ENCODE peak calls at places on chromosomes 11 and 22, in five cellular contexts. One of them, this sample, is unnamed. For H3K9me3, the result is how much of the 10 kb centered on the place peaks cover.

GRCh38 chr11:65594991-65595920 is at the start of gene KCNK7:
- DNase-seq in AG04450: no peak
- DNase-seq in upper lobe of left lung: peak
- DNase-seq in fibroblast of lung: no peak
- DNase-seq in pancreas: no peak
- DNase-seq in this sample: no peak

GRCh38 chr22:41009222-41009948 is 58.2 kb downstream of the RBX1 start:
- DNase-seq in AG04450: peak
- DNase-seq in upper lobe of left lung: no peak
- DNase-seq in fibroblast of lung: peak
- DNase-seq in pancreas: no peak
- DNase-seq in this sample: no peak

GRCh38 chr11:65295001-65295400 is 19.7 kb upstream of the CDC42EP2 start:
- DNase-seq in AG04450: no peak
- DNase-seq in upper lobe of left lung: no peak
- DNase-seq in fibroblast of lung: no peak
- DNase-seq in pancreas: no peak
- DNase-seq in this sample: no peak

GRCh38 chr11:102115557-102115956 is 5.3 kb downstream of the YAP1 start:
- DNase-seq in AG04450: no peak
- DNase-seq in upper lobe of left lung: no peak
- DNase-seq in fibroblast of lung: peak
- DNase-seq in pancreas: no peak
- DNase-seq in this sample: no peak

GRCh38 chr11:17979770-17980371 is 33.0 kb downstream of the SERGEF start:
- DNase-seq in AG04450: no peak
- DNase-seq in upper lobe of left lung: no peak
- DNase-seq in fibroblast of lung: no peak
- DNase-seq in pancreas: no peak
- DNase-seq in this sample: no peak

GRCh38 chr11:87859583-87859982 is 315.7 kb downstream of the RAB38 start:
- DNase-seq in AG04450: no peak
- DNase-seq in upper lobe of left lung: no peak
- DNase-seq in fibroblast of lung: peak
- DNase-seq in pancreas: no peak
- DNase-seq in this sample: no peak

GRCh38 chr11:1073261-1073724 is 1.4 kb upstream of the MUC2 start:
- DNase-seq in AG04450: no peak
- DNase-seq in upper lobe of left lung: peak
- DNase-seq in fibroblast of lung: peak
- DNase-seq in pancreas: peak
- DNase-seq in this sample: peak

GRCh38 chr22:21646608-21647590 is 4.8 kb downstream of the SDF2L1 start:
- DNase-seq in AG04450: peak
- DNase-seq in upper lobe of left lung: no peak
- DNase-seq in fibroblast of lung: peak
- DNase-seq in pancreas: peak
- DNase-seq in this sample: peak

GRCh38 chr11:126914941-126915340 is 85.6 kb downstream of the KIRREL3 start:
- DNase-seq in AG04450: peak
- DNase-seq in upper lobe of left lung: no peak
- DNase-seq in fibroblast of lung: peak
- DNase-seq in pancreas: no peak
- DNase-seq in this sample: no peak

GRCh38 chr22:20111045-20111688 is 4.7 kb upstream of the RANBP1 start:
- DNase-seq in AG04450: no peak
- DNase-seq in upper lobe of left lung: peak
- DNase-seq in fibroblast of lung: no peak
- DNase-seq in pancreas: no peak
- DNase-seq in this sample: no peak

GRCh38 chr11:130527648-130528300 is 79.3 kb downstream of the ADAMTS15 start:
- DNase-seq in AG04450: no peak
- DNase-seq in upper lobe of left lung: no peak
- DNase-seq in fibroblast of lung: peak
- DNase-seq in pancreas: no peak
- DNase-seq in this sample: no peak

GRCh38 chr11:17273668-17274321 is 2.7 kb upstream of the NUCB2 start:
- DNase-seq in AG04450: no peak
- DNase-seq in upper lobe of left lung: no peak
- DNase-seq in fibroblast of lung: no peak
- DNase-seq in pancreas: no peak
- DNase-seq in this sample: no peak

GRCh38 chr11:112042161-112042960 is 17.2 kb downstream of the DLAT start:
- DNase-seq in AG04450: no peak
- DNase-seq in upper lobe of left lung: no peak
- DNase-seq in fibroblast of lung: peak
- DNase-seq in pancreas: no peak
- DNase-seq in this sample: no peak

GRCh38 chr11:1288426-1289151 is 20.8 kb downstream of the TOLLIP start:
- DNase-seq in AG04450: no peak
- DNase-seq in upper lobe of left lung: peak
- DNase-seq in fibroblast of lung: no peak
- DNase-seq in pancreas: peak
- DNase-seq in this sample: peak

GRCh38 chr22:21917206-21917958 is 35.3 kb downstream of the PPM1F start:
- DNase-seq in AG04450: no peak
- DNase-seq in upper lobe of left lung: no peak
- DNase-seq in fibroblast of lung: peak
- DNase-seq in pancreas: peak
- DNase-seq in this sample: no peak

GRCh38 chr11:19525714-19526113 is 186.9 kb upstream of the NAV2 start:
- DNase-seq in AG04450: no peak
- DNase-seq in upper lobe of left lung: no peak
- DNase-seq in fibroblast of lung: no peak
- DNase-seq in pancreas: no peak
- DNase-seq in this sample: no peak

GRCh38 chr11:81071641-81072040 is 1630.8 kb upstream of the TENM4 start:
- DNase-seq in AG04450: no peak
- DNase-seq in upper lobe of left lung: no peak
- DNase-seq in fibroblast of lung: no peak
- DNase-seq in pancreas: no peak
- DNase-seq in this sample: no peak

GRCh38 chr11:35014352-35014751 is 97.9 kb downstream of the PDHX start:
- DNase-seq in AG04450: peak
- DNase-seq in upper lobe of left lung: no peak
- DNase-seq in fibroblast of lung: peak
- DNase-seq in pancreas: no peak
- DNase-seq in this sample: no peak

GRCh38 chr11:57972013-57972367 is 51.7 kb upstream of the OR9Q1 start:
- DNase-seq in AG04450: no peak
- DNase-seq in upper lobe of left lung: no peak
- DNase-seq in fibroblast of lung: peak
- DNase-seq in pancreas: no peak
- DNase-seq in this sample: no peak

GRCh38 chr11:121672630-121673487 is 220.1 kb upstream of the SORL1-AS1 start:
- DNase-seq in AG04450: no peak
- DNase-seq in upper lobe of left lung: peak
- DNase-seq in fibroblast of lung: peak
- DNase-seq in pancreas: no peak
- DNase-seq in this sample: no peak

GRCh38 chr11:100632970-100633452 is 54.1 kb upstream of the ARHGAP42 start:
- DNase-seq in AG04450: no peak
- DNase-seq in upper lobe of left lung: no peak
- DNase-seq in fibroblast of lung: peak
- DNase-seq in pancreas: no peak
- DNase-seq in this sample: no peak

GRCh38 chr11:14873632-14874031 is 18.4 kb downstream of the CYP2R1 start:
- DNase-seq in AG04450: no peak
- DNase-seq in upper lobe of left lung: no peak
- DNase-seq in fibroblast of lung: no peak
- DNase-seq in pancreas: no peak
- DNase-seq in this sample: no peak

GRCh38 chr11:106475181-106475580 is 397.7 kb downstream of the AASDHPPT start:
- DNase-seq in AG04450: no peak
- DNase-seq in upper lobe of left lung: no peak
- DNase-seq in fibroblast of lung: peak
- DNase-seq in pancreas: no peak
- DNase-seq in this sample: no peak
- H3K9me3 ChIP-seq in AG04450: under half
- H3K9me3 ChIP-seq in upper lobe of left lung: under half
- H3K9me3 ChIP-seq in fibroblast of lung: under half
- H3K9me3 ChIP-seq in pancreas: under half
- H3K9me3 ChIP-seq in this sample: under half

DNA sequence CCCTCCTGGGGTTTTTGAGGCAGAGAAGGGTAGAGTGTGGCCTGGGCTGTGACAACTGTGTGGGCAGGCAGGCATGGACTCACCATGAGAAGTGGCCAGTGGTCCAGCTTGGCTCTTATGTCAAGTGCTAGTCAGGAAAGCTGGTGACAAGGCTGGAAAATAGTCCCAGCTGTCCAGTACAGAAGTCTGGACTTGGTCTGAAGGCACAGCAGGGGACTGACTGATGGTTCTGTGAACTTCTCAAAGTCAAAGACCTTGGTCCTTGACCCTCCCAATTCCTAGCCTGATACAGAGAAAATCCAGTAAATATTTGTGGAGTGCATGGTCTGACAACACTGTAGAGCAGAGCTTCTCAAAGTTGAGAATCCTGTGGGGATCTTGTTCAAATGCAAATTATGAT is 1.7 kb downstream of the PPFIBP2 start:
- DNase-seq in AG04450: no peak
- DNase-seq in upper lobe of left lung: no peak
- DNase-seq in fibroblast of lung: no peak
- DNase-seq in pancreas: no peak
- DNase-seq in this sample: no peak
- H3K9me3 ChIP-seq in AG04450: under half
- H3K9me3 ChIP-seq in upper lobe of left lung: under half
- H3K9me3 ChIP-seq in fibroblast of lung: under half
- H3K9me3 ChIP-seq in pancreas: under half
- H3K9me3 ChIP-seq in this sample: under half

DNA sequence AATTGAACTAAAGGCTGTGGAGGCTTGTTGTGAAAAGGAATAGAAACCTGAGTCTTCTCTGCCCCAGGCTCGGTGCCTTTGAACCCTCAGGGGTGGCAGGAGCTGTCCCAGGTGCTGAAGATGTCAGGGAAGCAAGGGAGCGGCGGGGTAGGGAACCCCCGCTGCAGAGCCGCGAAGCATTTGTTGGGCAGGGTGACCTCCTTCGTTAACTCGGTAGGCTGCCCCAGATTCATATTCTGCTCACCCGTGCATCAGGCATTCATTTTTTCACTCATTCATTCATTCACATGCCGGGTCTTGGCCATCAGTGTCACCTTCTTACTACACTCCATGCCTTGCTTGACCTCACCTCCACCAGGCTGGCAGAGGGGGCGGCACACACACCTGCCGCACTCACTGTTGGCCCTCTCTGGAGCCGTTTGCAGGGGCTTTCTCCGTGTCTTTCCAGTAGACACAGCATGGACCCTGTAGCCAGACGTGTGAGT is 618.9 kb downstream of the BRD1 start:
- DNase-seq in AG04450: no peak
- DNase-seq in upper lobe of left lung: no peak
- DNase-seq in fibroblast of lung: no peak
- DNase-seq in pancreas: peak
- DNase-seq in this sample: no peak
- H3K9me3 ChIP-seq in AG04450: half or more
- H3K9me3 ChIP-seq in upper lobe of left lung: under half
- H3K9me3 ChIP-seq in fibroblast of lung: under half
- H3K9me3 ChIP-seq in pancreas: under half
- H3K9me3 ChIP-seq in this sample: under half

GRCh38 chr11:116258821-116259220 is 514.0 kb downstream of the BUD13 start:
- DNase-seq in AG04450: no peak
- DNase-seq in upper lobe of left lung: no peak
- DNase-seq in fibroblast of lung: no peak
- DNase-seq in pancreas: no peak
- DNase-seq in this sample: no peak

GRCh38 chr11:116257871-116258270 is 514.9 kb downstream of the BUD13 start:
- DNase-seq in AG04450: no peak
- DNase-seq in upper lobe of left lung: no peak
- DNase-seq in fibroblast of lung: no peak
- DNase-seq in pancreas: no peak
- DNase-seq in this sample: no peak

GRCh38 chr11:116256155-116256554 is 516.6 kb downstream of the BUD13 start:
- DNase-seq in AG04450: no peak
- DNase-seq in upper lobe of left lung: no peak
- DNase-seq in fibroblast of lung: no peak
- DNase-seq in pancreas: no peak
- DNase-seq in this sample: no peak

GRCh38 chr11:116257092-116257491 is 515.7 kb downstream of the BUD13 start:
- DNase-seq in AG04450: no peak
- DNase-seq in upper lobe of left lung: no peak
- DNase-seq in fibroblast of lung: no peak
- DNase-seq in pancreas: no peak
- DNase-seq in this sample: no peak

GRCh38 chr11:116255234-116255953 is 517.4 kb downstream of the BUD13 start:
- DNase-seq in AG04450: no peak
- DNase-seq in upper lobe of left lung: no peak
- DNase-seq in fibroblast of lung: no peak
- DNase-seq in pancreas: no peak
- DNase-seq in this sample: no peak
- H3K9me3 ChIP-seq in AG04450: under half
- H3K9me3 ChIP-seq in upper lobe of left lung: under half
- H3K9me3 ChIP-seq in fibroblast of lung: under half
- H3K9me3 ChIP-seq in pancreas: under half
- H3K9me3 ChIP-seq in this sample: under half

This sample was measured in T-helper 17 cell.